ENCODE peak calls at places on chromosomes 13 and 19, in ten cellular contexts. One of them, this sample, is unnamed.

GRCh38 chr13:66305960-66306617 is 924.0 kb downstream of the PCDH9 start:
- DNase-seq in IMR-90: no peak
- DNase-seq in naive thymus-derived CD4-positive, alpha-beta T cell: no peak
- DNase-seq in heart left ventricle: no peak
- DNase-seq in body of pancreas: no peak
- DNase-seq in HAP-1: no peak
- DNase-seq in astrocyte: no peak
- DNase-seq in small intestine: no peak
- DNase-seq in fibroblast of lung: no peak
- DNase-seq in SK-N-SH: no peak
- DNase-seq in this sample: no peak

GRCh38 chr13:63304497-63304896 is 1888.8 kb upstream of the PCDH20 start:
- DNase-seq in IMR-90: no peak
- DNase-seq in naive thymus-derived CD4-positive, alpha-beta T cell: no peak
- DNase-seq in heart left ventricle: no peak
- DNase-seq in body of pancreas: no peak
- DNase-seq in HAP-1: no peak
- DNase-seq in astrocyte: no peak
- DNase-seq in small intestine: no peak
- DNase-seq in fibroblast of lung: peak; percentile 19
- DNase-seq in SK-N-SH: no peak
- DNase-seq in this sample: no peak

GRCh38 chr19:10961073-10961762 is 388 bp downstream of the SMARCA4 start:
- DNase-seq in IMR-90: no peak
- DNase-seq in naive thymus-derived CD4-positive, alpha-beta T cell: no peak
- DNase-seq in heart left ventricle: peak; percentile 64
- DNase-seq in body of pancreas: peak; percentile 38
- DNase-seq in HAP-1: peak; percentile 55
- DNase-seq in astrocyte: no peak
- DNase-seq in small intestine: no peak
- DNase-seq in fibroblast of lung: peak; percentile 31
- DNase-seq in SK-N-SH: peak; percentile 90
- DNase-seq in this sample: no peak

GRCh38 chr19:18292810-18293641 is 11.6 kb upstream of the JUND start:
- DNase-seq in IMR-90: peak; percentile 57
- DNase-seq in naive thymus-derived CD4-positive, alpha-beta T cell: no peak
- DNase-seq in heart left ventricle: peak; percentile 92
- DNase-seq in body of pancreas: peak; percentile 62
- DNase-seq in HAP-1: peak; percentile 92
- DNase-seq in astrocyte: peak; percentile 72
- DNase-seq in small intestine: peak; percentile 77
- DNase-seq in fibroblast of lung: peak; percentile 77
- DNase-seq in SK-N-SH: peak; percentile 92
- DNase-seq in this sample: peak; percentile 85

GRCh38 chr13:34869737-34870136 is 72.3 kb upstream of the NBEA start:
- DNase-seq in IMR-90: no peak
- DNase-seq in naive thymus-derived CD4-positive, alpha-beta T cell: no peak
- DNase-seq in heart left ventricle: no peak
- DNase-seq in body of pancreas: no peak
- DNase-seq in HAP-1: no peak
- DNase-seq in astrocyte: no peak
- DNase-seq in small intestine: no peak
- DNase-seq in fibroblast of lung: no peak
- DNase-seq in SK-N-SH: no peak
- DNase-seq in this sample: no peak

GRCh38 chr13:98239156-98240076 is 62.3 kb upstream of the RNF113B start:
- DNase-seq in IMR-90: no peak
- DNase-seq in naive thymus-derived CD4-positive, alpha-beta T cell: no peak
- DNase-seq in heart left ventricle: no peak
- DNase-seq in body of pancreas: no peak
- DNase-seq in HAP-1: no peak
- DNase-seq in astrocyte: no peak
- DNase-seq in small intestine: no peak
- DNase-seq in fibroblast of lung: no peak
- DNase-seq in SK-N-SH: no peak
- DNase-seq in this sample: no peak

GRCh38 chr13:31427151-31427867 is 227.5 kb downstream of the B3GLCT start:
- DNase-seq in IMR-90: no peak
- DNase-seq in naive thymus-derived CD4-positive, alpha-beta T cell: no peak
- DNase-seq in heart left ventricle: no peak
- DNase-seq in body of pancreas: no peak
- DNase-seq in HAP-1: no peak
- DNase-seq in astrocyte: no peak
- DNase-seq in small intestine: no peak
- DNase-seq in fibroblast of lung: no peak
- DNase-seq in SK-N-SH: no peak
- DNase-seq in this sample: no peak

GRCh38 chr19:44430956-44431355 is 17.3 kb downstream of the ZNF229 start:
- DNase-seq in IMR-90: peak; percentile 41
- DNase-seq in naive thymus-derived CD4-positive, alpha-beta T cell: no peak
- DNase-seq in heart left ventricle: no peak
- DNase-seq in body of pancreas: no peak
- DNase-seq in HAP-1: no peak
- DNase-seq in astrocyte: no peak
- DNase-seq in small intestine: no peak
- DNase-seq in fibroblast of lung: no peak
- DNase-seq in SK-N-SH: no peak
- DNase-seq in this sample: no peak

GRCh38 chr19:33064117-33064777 is 441 bp downstream of the RHPN2 start:
- DNase-seq in IMR-90: no peak
- DNase-seq in naive thymus-derived CD4-positive, alpha-beta T cell: no peak
- DNase-seq in heart left ventricle: no peak
- DNase-seq in body of pancreas: peak; percentile 50
- DNase-seq in HAP-1: peak; percentile 70
- DNase-seq in astrocyte: no peak
- DNase-seq in small intestine: no peak
- DNase-seq in fibroblast of lung: no peak
- DNase-seq in SK-N-SH: peak; percentile 84
- DNase-seq in this sample: no peak

GRCh38 chr13:75302031-75302430 is 179.9 kb downstream of the TBC1D4 start:
- DNase-seq in IMR-90: no peak
- DNase-seq in naive thymus-derived CD4-positive, alpha-beta T cell: no peak
- DNase-seq in heart left ventricle: no peak
- DNase-seq in body of pancreas: no peak
- DNase-seq in HAP-1: no peak
- DNase-seq in astrocyte: no peak
- DNase-seq in small intestine: no peak
- DNase-seq in fibroblast of lung: peak; percentile 73
- DNase-seq in SK-N-SH: no peak
- DNase-seq in this sample: no peak

GRCh38 chr13:50129065-50129922 is 114.0 kb downstream of the KCNRG start:
- DNase-seq in IMR-90: no peak
- DNase-seq in naive thymus-derived CD4-positive, alpha-beta T cell: no peak
- DNase-seq in heart left ventricle: peak; percentile 64
- DNase-seq in body of pancreas: no peak
- DNase-seq in HAP-1: no peak
- DNase-seq in astrocyte: no peak
- DNase-seq in small intestine: no peak
- DNase-seq in fibroblast of lung: no peak
- DNase-seq in SK-N-SH: no peak
- DNase-seq in this sample: no peak

GRCh38 chr19:41913476-41914190 is 14.6 kb downstream of the ERFL start:
- DNase-seq in IMR-90: no peak
- DNase-seq in naive thymus-derived CD4-positive, alpha-beta T cell: no peak
- DNase-seq in heart left ventricle: no peak
- DNase-seq in body of pancreas: no peak
- DNase-seq in HAP-1: no peak
- DNase-seq in astrocyte: no peak
- DNase-seq in small intestine: no peak
- DNase-seq in fibroblast of lung: no peak
- DNase-seq in SK-N-SH: no peak
- DNase-seq in this sample: no peak

GRCh38 chr13:76993021-76993420 is 1.1 kb downstream of the CLN5 start:
- DNase-seq in IMR-90: peak; percentile 28
- DNase-seq in naive thymus-derived CD4-positive, alpha-beta T cell: no peak
- DNase-seq in heart left ventricle: no peak
- DNase-seq in body of pancreas: no peak
- DNase-seq in HAP-1: no peak
- DNase-seq in astrocyte: peak; percentile 13
- DNase-seq in small intestine: no peak
- DNase-seq in fibroblast of lung: no peak
- DNase-seq in SK-N-SH: no peak
- DNase-seq in this sample: no peak

GRCh38 chr19:42466521-42467436 is 24.0 kb upstream of the CXCL17 start:
- DNase-seq in IMR-90: no peak
- DNase-seq in naive thymus-derived CD4-positive, alpha-beta T cell: no peak
- DNase-seq in heart left ventricle: no peak
- DNase-seq in body of pancreas: no peak
- DNase-seq in HAP-1: no peak
- DNase-seq in astrocyte: no peak
- DNase-seq in small intestine: no peak
- DNase-seq in fibroblast of lung: no peak
- DNase-seq in SK-N-SH: no peak
- DNase-seq in this sample: no peak

DNA sequence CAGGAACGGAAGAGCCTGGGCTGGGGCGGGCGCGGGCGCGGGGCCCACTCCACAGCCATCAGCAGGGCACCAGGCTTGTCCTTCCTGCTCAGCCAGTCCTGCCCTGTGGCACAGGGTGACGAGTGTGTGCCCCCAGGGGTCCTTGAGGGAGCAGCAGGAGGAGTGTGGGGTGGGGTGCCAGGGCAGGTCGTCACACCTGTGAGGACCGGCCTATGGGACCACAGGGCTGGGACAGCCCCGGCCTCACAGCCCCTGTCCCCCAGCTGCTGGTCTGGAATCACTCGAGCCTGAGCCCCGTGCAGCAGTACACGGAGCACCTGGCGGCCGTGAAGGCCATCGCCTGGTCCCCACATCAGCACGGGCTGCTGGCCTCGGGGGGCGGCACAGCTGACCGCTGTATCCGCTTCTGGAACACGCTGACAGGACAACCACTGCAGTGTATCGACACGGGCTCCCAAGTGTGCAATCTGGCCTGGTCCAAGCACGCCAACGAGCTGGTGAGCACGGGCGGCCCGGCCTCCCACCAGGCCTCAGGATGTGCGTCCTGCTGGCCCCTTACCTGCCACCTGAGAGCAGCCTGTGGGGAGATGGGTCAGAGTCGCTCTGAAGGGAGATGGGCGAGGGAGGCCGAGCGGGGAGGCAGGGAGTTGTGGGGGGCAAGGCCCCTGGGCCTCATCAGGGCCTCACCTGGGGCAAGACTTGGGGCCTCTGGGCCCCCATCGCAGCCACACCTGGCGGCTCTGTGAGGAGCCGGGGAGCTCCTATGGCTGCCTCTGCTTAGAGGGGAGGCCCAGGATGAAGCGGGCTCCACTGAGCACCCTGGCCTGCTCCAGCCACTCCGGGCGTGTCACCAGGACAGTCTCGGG is 6.6 kb upstream of the TEKTIP1 start:
- DNase-seq in IMR-90: no peak
- DNase-seq in naive thymus-derived CD4-positive, alpha-beta T cell: no peak
- DNase-seq in heart left ventricle: no peak
- DNase-seq in body of pancreas: no peak
- DNase-seq in HAP-1: no peak
- DNase-seq in astrocyte: no peak
- DNase-seq in small intestine: no peak
- DNase-seq in fibroblast of lung: no peak
- DNase-seq in SK-N-SH: no peak
- DNase-seq in this sample: no peak
- H3K36me3 ChIP-seq in IMR-90: peaks cover 68% of the 10 kb centered on the region
- H3K36me3 ChIP-seq in naive thymus-derived CD4-positive, alpha-beta T cell: peaks cover 4% of the 10 kb centered on the region
- H3K36me3 ChIP-seq in heart left ventricle: peaks cover 74% of the 10 kb centered on the region
- H3K36me3 ChIP-seq in body of pancreas: no peaks in the 10 kb centered on the region
- H3K36me3 ChIP-seq in HAP-1: peaks cover 57% of the 10 kb centered on the region
- H3K36me3 ChIP-seq in astrocyte: peaks cover 6% of the 10 kb centered on the region
- H3K36me3 ChIP-seq in small intestine: peaks cover 14% of the 10 kb centered on the region
- H3K36me3 ChIP-seq in fibroblast of lung: peaks cover 35% of the 10 kb centered on the region
- H3K36me3 ChIP-seq in SK-N-SH: peaks cover 51% of the 10 kb centered on the region
- H3K36me3 ChIP-seq in this sample: peaks cover 70% of the 10 kb centered on the region

GRCh38 chr19:51614789-51615188 is 15.4 kb downstream of the SIGLEC5 start:
- DNase-seq in IMR-90: no peak
- DNase-seq in naive thymus-derived CD4-positive, alpha-beta T cell: no peak
- DNase-seq in heart left ventricle: no peak
- DNase-seq in body of pancreas: no peak
- DNase-seq in HAP-1: no peak
- DNase-seq in astrocyte: no peak
- DNase-seq in small intestine: no peak
- DNase-seq in fibroblast of lung: no peak
- DNase-seq in SK-N-SH: no peak
- DNase-seq in this sample: no peak
- H3K4me1 ChIP-seq in IMR-90: no peaks in the 10 kb centered on the region
- H3K4me1 ChIP-seq in naive thymus-derived CD4-positive, alpha-beta T cell: no peaks in the 10 kb centered on the region
- H3K4me1 ChIP-seq in heart left ventricle: no peaks in the 10 kb centered on the region
- H3K4me1 ChIP-seq in body of pancreas: no peaks in the 10 kb centered on the region
- H3K4me1 ChIP-seq in HAP-1: no peaks in the 10 kb centered on the region
- H3K4me1 ChIP-seq in astrocyte: no peaks in the 10 kb centered on the region
- H3K4me1 ChIP-seq in small intestine: no peaks in the 10 kb centered on the region
- H3K4me1 ChIP-seq in fibroblast of lung: no peaks in the 10 kb centered on the region
- H3K4me1 ChIP-seq in SK-N-SH: no peaks in the 10 kb centered on the region
- H3K4me1 ChIP-seq in this sample: no peaks in the 10 kb centered on the region

GRCh38 chr19:23262892-23263291 is 12.7 kb upstream of the ZNF724 start:
- DNase-seq in IMR-90: no peak
- DNase-seq in naive thymus-derived CD4-positive, alpha-beta T cell: no peak
- DNase-seq in heart left ventricle: no peak
- DNase-seq in body of pancreas: no peak
- DNase-seq in HAP-1: no peak
- DNase-seq in astrocyte: no peak
- DNase-seq in small intestine: no peak
- DNase-seq in fibroblast of lung: no peak
- DNase-seq in SK-N-SH: no peak
- DNase-seq in this sample: no peak
- H3K36me3 ChIP-seq in IMR-90: peaks cover 23% of the 10 kb centered on the region
- H3K36me3 ChIP-seq in naive thymus-derived CD4-positive, alpha-beta T cell: no peaks in the 10 kb centered on the region
- H3K36me3 ChIP-seq in heart left ventricle: peaks cover 47% of the 10 kb centered on the region
- H3K36me3 ChIP-seq in body of pancreas: no peaks in the 10 kb centered on the region
- H3K36me3 ChIP-seq in HAP-1: peaks cover 29% of the 10 kb centered on the region
- H3K36me3 ChIP-seq in astrocyte: peaks cover 6% of the 10 kb centered on the region
- H3K36me3 ChIP-seq in small intestine: no peaks in the 10 kb centered on the region
- H3K36me3 ChIP-seq in fibroblast of lung: no peaks in the 10 kb centered on the region
- H3K36me3 ChIP-seq in SK-N-SH: peaks cover 10% of the 10 kb centered on the region
- H3K36me3 ChIP-seq in this sample: no peaks in the 10 kb centered on the region

GRCh38 chr19:15280048-15280725 is 47.9 kb upstream of the EPHX3 start:
- DNase-seq in IMR-90: peak; percentile 71
- DNase-seq in naive thymus-derived CD4-positive, alpha-beta T cell: no peak
- DNase-seq in heart left ventricle: no peak
- DNase-seq in body of pancreas: no peak
- DNase-seq in HAP-1: no peak
- DNase-seq in astrocyte: no peak
- DNase-seq in small intestine: no peak
- DNase-seq in fibroblast of lung: peak; percentile 88
- DNase-seq in SK-N-SH: no peak
- DNase-seq in this sample: no peak
- H3K4me1 ChIP-seq in IMR-90: peaks cover 49% of the 10 kb centered on the region
- H3K4me1 ChIP-seq in naive thymus-derived CD4-positive, alpha-beta T cell: peaks cover 66% of the 10 kb centered on the region
- H3K4me1 ChIP-seq in heart left ventricle: peaks cover 100% of the 10 kb centered on the region
- H3K4me1 ChIP-seq in body of pancreas: peaks cover 92% of the 10 kb centered on the region
- H3K4me1 ChIP-seq in HAP-1: peaks cover 29% of the 10 kb centered on the region
- H3K4me1 ChIP-seq in astrocyte: peaks cover 36% of the 10 kb centered on the region
- H3K4me1 ChIP-seq in small intestine: peaks cover 39% of the 10 kb centered on the region
- H3K4me1 ChIP-seq in fibroblast of lung: peaks cover 39% of the 10 kb centered on the region
- H3K4me1 ChIP-seq in SK-N-SH: peaks cover 50% of the 10 kb centered on the region
- H3K4me1 ChIP-seq in this sample: peaks cover 26% of the 10 kb centered on the region

This sample was measured in Peyer's patch.